ENCODE peak calls at places on chromosomes 13 and 19, in four cellular contexts. F, M, Y and C are unnamed samples.

GRCh38 chr19:43329989-43330388 is 23.5 kb upstream of the CD177 start:
- DNase-seq in Y (no peak), F (no peak), M (no peak), C (no peak)

GRCh38 chr19:2261438-2262172 is 5.4 kb upstream of the JSRP1 start:
- DNase-seq in F (peak; percentile 53), Y (peak; percentile 53), M (no peak), C (no peak)

GRCh38 chr13:97577026-97577425 is 143.1 kb downstream of the RAP2A start:
- DNase-seq in M (no peak), Y (no peak), F (no peak), C (no peak)

GRCh38 chr13:80100636-80101035 is 240.3 kb downstream of the SPRY2 start:
- DNase-seq in F (no peak), M (no peak), Y (no peak), C (no peak)

GRCh38 chr13:87331178-87331577 is 340.0 kb upstream of the SLITRK5 start:
- DNase-seq in F (no peak), Y (no peak), M (no peak), C (no peak)

GRCh38 chr19:13149628-13150186 is 468 bp downstream of the STX10 start:
- DNase-seq in Y (peak; percentile 68), F (peak; percentile 70), M (peak; percentile 82), C (no peak)

GRCh38 chr13:113941571-113942191 is 32.2 kb downstream of the C13orf46 start:
- DNase-seq in Y (no peak), F (no peak), M (no peak), C (peak; percentile 60)

GRCh38 chr19:38035515-38036495 is 128.8 kb downstream of the SIPA1L3 start:
- DNase-seq in M (peak; percentile 66), F (no peak), Y (peak; percentile 28), C (peak; percentile 71)

GRCh38 chr19:12995596-12996541 is 594 bp downstream of the NFIX start:
- DNase-seq in Y (no peak), M (peak; percentile 64), F (no peak), C (no peak)

GRCh38 chr19:18418034-18418724 is 1.0 kb upstream of the SSBP4 start:
- DNase-seq in M (peak; percentile 85), F (peak; percentile 44), Y (no peak), C (peak; percentile 80)

GRCh38 chr19:46719629-46720515 is 3.0 kb upstream of the PRKD2 start:
- DNase-seq in F (no peak), Y (no peak), M (peak; percentile 50), C (no peak)

GRCh38 chr19:23799321-23799720 is 40.6 kb upstream of the ZNF681 start:
- DNase-seq in Y (no peak), M (no peak), F (peak; percentile 27), C (no peak)

GRCh38 chr19:41225238-41226052 is 6.4 kb downstream of the AXL start:
- DNase-seq in Y (no peak), F (peak; percentile 64), M (peak; percentile 84), C (peak; percentile 90)

GRCh38 chr19:55368701-55369563 is 1.3 kb downstream of the IL11 start:
- DNase-seq in M (peak; percentile 51), F (no peak), Y (no peak), C (no peak)

GRCh38 chr19:55368106-55368505 is 2.2 kb downstream of the IL11 start:
- DNase-seq in Y (no peak), F (no peak), M (peak; percentile 47), C (no peak)

GRCh38 chr19:55370305-55370988 is at the start of gene IL11:
- DNase-seq in F (no peak), M (no peak), Y (no peak), C (no peak)

GRCh38 chr19:55372316-55373081 is 2.2 kb upstream of the IL11 start:
- DNase-seq in Y (no peak), M (no peak), F (no peak), C (no peak)

DNA sequence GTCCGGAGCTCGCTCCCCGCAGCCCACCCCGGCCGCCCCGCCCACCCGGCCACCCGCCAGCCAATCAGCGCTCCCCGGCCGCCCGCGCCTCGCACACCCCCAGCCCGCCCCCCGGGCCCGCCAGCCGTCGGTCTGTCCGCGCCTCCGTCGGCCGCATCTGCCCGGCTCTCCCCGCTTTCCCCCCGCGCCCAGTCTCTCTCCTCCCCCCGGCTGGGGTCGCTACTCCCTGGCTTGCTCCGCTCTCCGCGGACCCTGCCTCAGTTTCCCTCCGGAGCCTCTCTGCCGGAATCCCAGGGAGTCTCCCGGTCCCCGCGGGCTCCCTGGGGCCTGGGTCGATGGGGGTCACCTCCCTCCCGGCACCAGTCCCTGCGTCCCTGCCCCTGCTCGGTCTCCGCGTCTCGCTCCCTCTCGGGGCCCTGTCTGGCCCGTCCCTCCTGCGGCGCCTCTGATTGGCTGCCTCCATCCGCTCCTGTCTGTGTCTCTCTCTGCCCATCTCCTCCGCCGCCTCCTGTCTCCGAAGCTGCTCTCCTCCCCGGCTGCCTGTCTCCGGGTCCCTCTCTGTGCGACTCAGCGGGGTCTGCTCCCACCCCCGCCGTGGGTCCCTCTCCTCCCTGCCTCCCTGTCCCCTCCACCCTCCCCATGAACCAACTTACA is 485 bp downstream of the IL11 start:
- DNase-seq in M (peak; percentile 47), F (no peak), Y (peak; percentile 85), C (no peak)
- H3K27me3 ChIP-seq in M (no peaks in the 10 kb centered on the region), F (peaks cover 35% of the 10 kb centered on the region), Y (peaks cover 19% of the 10 kb centered on the region), C (peaks cover 85% of the 10 kb centered on the region)

GRCh38 chr13:98974053-98974452 is 3.8 kb downstream of the DOCK9 start:
- DNase-seq in M (no peak), F (no peak), Y (no peak), C (no peak)
- H3K4me1 ChIP-seq in M (peaks cover 3% of the 10 kb centered on the region), F (peaks cover 25% of the 10 kb centered on the region), Y (no peaks in the 10 kb centered on the region), C (peaks cover 52% of the 10 kb centered on the region)

GRCh38 chr19:4108767-4109625 is 14.9 kb downstream of the MAP2K2 start:
- DNase-seq in M (peak; percentile 66), F (peak; percentile 31), Y (no peak), C (no peak)

GRCh38 chr19:4112367-4112766 is 11.6 kb downstream of the MAP2K2 start:
- DNase-seq in F (no peak), M (no peak), Y (no peak), C (no peak)

GRCh38 chr19:4114181-4114580 is 9.7 kb downstream of the MAP2K2 start:
- DNase-seq in M (no peak), F (no peak), Y (no peak), C (no peak)

GRCh38 chr19:4113398-4114088 is 10.4 kb downstream of the MAP2K2 start:
- DNase-seq in Y (no peak), M (no peak), F (no peak), C (no peak)

GRCh38 chr19:4109626-4109945 is 14.3 kb downstream of the MAP2K2 start:
- DNase-seq in F (no peak), M (no peak), Y (no peak), C (no peak)
- H3K4me3 ChIP-seq in F (no peak overlapping the region), M (no peak overlapping the region), Y (no peak overlapping the region), C (no peak overlapping the region)

GRCh38 chr19:51458899-51459592 is 792 bp upstream of the SIGLEC8 start:
- DNase-seq in M (no peak), F (no peak), Y (no peak), C (no peak)
- H3K27me3 ChIP-seq in M (no peaks in the 10 kb centered on the region), F (no peaks in the 10 kb centered on the region), Y (peaks cover 4% of the 10 kb centered on the region), C (peaks cover 52% of the 10 kb centered on the region)

GRCh38 chr19:34926685-34927375 is at the start of gene ZNF30:
- DNase-seq in M (peak; percentile 95), F (peak; percentile 95), Y (peak; percentile 92), C (peak; percentile 94)
- H3K4me1 ChIP-seq in M (no peaks in the 10 kb centered on the region), F (peaks cover 5% of the 10 kb centered on the region), Y (no peaks in the 10 kb centered on the region), C (peaks cover 8% of the 10 kb centered on the region)